ENCODE peak calls at places on chromosomes 6 and 20, in nine cellular contexts. M is fibroblast of lung; P is AG09309; R is skeletal muscle cell; Y is IMR-90; O is iPS DF 6.9; H is GM06990; G is CD4-positive, CD25-positive, alpha-beta regulatory T cell; X is fibroblast of mammary gland. Z is an unnamed sample.

GRCh38 chr6:4848382-4849068 is 72.3 kb downstream of the CDYL start:
- DNase-seq in M (peak), P (no peak), R (no peak), Y (no peak), O (no peak), H (no peak), G (no peak), X (peak), Z (no peak)

GRCh38 chr20:32155017-32155965 is 45.8 kb downstream of the TM9SF4 start:
- DNase-seq in M (peak), P (peak), R (no peak), Y (peak), O (peak), H (no peak), G (peak), X (peak), Z (peak)

GRCh38 chr6:44176130-44176934 is 17.7 kb downstream of the CAPN11 start:
- DNase-seq in M (no peak), P (no peak), R (no peak), Y (no peak), O (no peak), H (no peak), G (no peak), X (no peak), Z (no peak)

GRCh38 chr6:138004423-138005287 is 102.6 kb downstream of the PERP start:
- DNase-seq in M (peak), P (peak), R (no peak), Y (peak), O (no peak), H (no peak), G (peak), X (peak), Z (no peak)

GRCh38 chr20:18913701-18914100 is 100.1 kb downstream of the SCP2D1 start:
- DNase-seq in M (no peak), P (no peak), R (no peak), Y (no peak), O (no peak), H (no peak), G (no peak), X (no peak), Z (no peak)

GRCh38 chr6:166046232-166046631 is 121.4 kb downstream of the TBXT start:
- DNase-seq in M (peak), P (no peak), R (peak), Y (peak), O (no peak), H (no peak), G (no peak), X (peak), Z (no peak)

GRCh38 chr20:29756664-29757063 is 1500.8 kb upstream of the DEFB115 start:
- DNase-seq in M (no peak), P (no peak), R (no peak), Y (no peak), O (no peak), H (no peak), G (no peak), X (no peak), Z (no peak)

GRCh38 chr6:47822856-47823554 is 41.2 kb downstream of the OPN5 start:
- DNase-seq in M (peak), P (no peak), R (no peak), Y (no peak), O (no peak), H (no peak), G (no peak), X (peak), Z (no peak)

GRCh38 chr6:134172020-134172766 is 119.8 kb upstream of the SLC2A12 start:
- DNase-seq in M (no peak), P (no peak), R (no peak), Y (peak), O (no peak), H (no peak), G (no peak), X (peak), Z (no peak)

GRCh38 chr6:2209226-2209809 is 36.1 kb downstream of the GMDS start:
- DNase-seq in M (peak), P (no peak), R (no peak), Y (peak), O (peak), H (no peak), G (no peak), X (peak), Z (no peak)

GRCh38 chr20:22827916-22828315 is 207.2 kb upstream of the SSTR4 start:
- DNase-seq in M (no peak), P (no peak), R (no peak), Y (no peak), O (no peak), H (no peak), G (no peak), X (no peak), Z (no peak)

GRCh38 chr6:3230275-3231212 is 3.1 kb upstream of the TUBB2B start:
- DNase-seq in M (peak), P (no peak), R (no peak), Y (peak), O (no peak), H (no peak), G (no peak), X (no peak), Z (no peak)

GRCh38 chr6:6006428-6007310 is at the start of gene NRN1:
- DNase-seq in M (no peak), P (no peak), R (no peak), Y (no peak), O (no peak), H (no peak), G (no peak), X (peak), Z (no peak)

GRCh38 chr6:115842338-115842737 is 218.4 kb downstream of the FRK start:
- DNase-seq in M (no peak), P (no peak), R (no peak), Y (no peak), O (no peak), H (no peak), G (no peak), X (no peak), Z (no peak)

GRCh38 chr6:160177220-160177619 is 55.6 kb downstream of the SLC22A1 start:
- DNase-seq in M (no peak), P (no peak), R (no peak), Y (no peak), O (no peak), H (no peak), G (no peak), X (no peak), Z (no peak)

GRCh38 chr6:36071281-36071680 is 43.7 kb downstream of the MAPK14 start:
- DNase-seq in M (no peak), P (no peak), R (no peak), Y (no peak), O (no peak), H (no peak), G (no peak), X (no peak), Z (no peak)

GRCh38 chr20:20547221-20547875 is 165.1 kb downstream of the RALGAPA2 start:
- DNase-seq in M (peak), P (no peak), R (peak), Y (peak), O (no peak), H (peak), G (no peak), X (peak), Z (no peak)

GRCh38 chr6:8462169-8462568 is 26.8 kb upstream of the SLC35B3 start:
- DNase-seq in M (no peak), P (no peak), R (no peak), Y (no peak), O (no peak), H (no peak), G (no peak), X (no peak), Z (no peak)

GRCh38 chr6:67433124-67433523 is 1202.0 kb upstream of the ADGRB3 start:
- DNase-seq in M (peak), P (no peak), R (peak), Y (no peak), O (no peak), H (no peak), G (no peak), X (peak), Z (no peak)

GRCh38 chr20:44966030-44966961 is at the start of gene STK4:
- DNase-seq in M (peak), P (peak), R (peak), Y (peak), O (peak), H (peak), G (peak), X (peak), Z (peak)

GRCh38 chr20:13852321-13852720 is 67.5 kb downstream of the NDUFAF5 start:
- DNase-seq in M (no peak), P (no peak), R (no peak), Y (no peak), O (no peak), H (no peak), G (no peak), X (no peak), Z (no peak)

DNA sequence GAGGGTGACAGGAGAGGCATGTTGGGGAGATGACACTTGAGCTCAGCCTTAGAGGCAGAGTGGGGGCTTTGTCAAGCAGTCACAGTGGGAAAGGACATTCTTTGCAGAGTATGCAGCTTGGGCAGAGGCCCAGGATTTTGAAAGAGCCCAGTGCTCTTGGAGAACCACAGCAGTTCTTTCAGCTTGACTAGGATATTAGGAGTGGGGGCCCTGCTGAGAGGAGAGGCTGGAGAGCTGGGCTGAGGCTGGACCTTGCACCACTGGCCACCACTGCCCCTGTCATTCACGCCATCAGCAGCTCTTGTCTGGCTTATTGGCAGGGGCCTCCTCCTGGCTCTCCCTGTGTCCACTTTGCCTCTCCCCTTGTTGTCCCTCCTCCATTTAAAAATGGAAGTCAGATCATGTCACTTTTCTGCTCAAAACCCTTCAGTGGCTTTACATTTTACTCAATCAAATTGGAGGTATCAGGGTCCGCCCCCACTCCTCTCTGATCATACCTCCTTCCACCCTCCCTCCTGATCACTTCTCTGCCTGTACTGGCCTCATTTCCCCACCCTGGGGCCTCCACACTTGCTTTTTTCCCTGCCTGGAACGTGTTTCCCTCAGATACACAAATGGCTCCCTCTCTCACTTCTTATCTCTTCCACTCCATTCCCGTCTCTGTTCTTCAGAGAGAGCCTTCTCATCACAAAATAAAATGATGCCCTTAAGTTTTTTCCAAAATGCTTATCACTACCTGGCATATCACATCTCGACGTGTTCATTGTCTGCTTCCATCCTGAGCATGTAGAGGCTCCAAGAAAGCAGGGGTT is 10.5 kb downstream of the MANBAL start:
- DNase-seq in M (peak), P (no peak), R (no peak), Y (peak), O (no peak), H (no peak), G (no peak), X (peak), Z (peak)
- H3K4me3 ChIP-seq in M (no peak), P (no peak), R (no peak), Y (no peak), O (no peak), H (no peak), G (no peak), X (no peak), Z (no peak)

GRCh38 chr20:58720890-58721289 is 28.3 kb downstream of the NPEPL1 start:
- DNase-seq in M (no peak), P (no peak), R (no peak), Y (no peak), O (no peak), H (no peak), G (no peak), X (no peak), Z (no peak)

GRCh38 chr20:58722379-58722778 is 29.8 kb downstream of the NPEPL1 start:
- DNase-seq in M (no peak), P (no peak), R (no peak), Y (no peak), O (no peak), H (no peak), G (no peak), X (no peak), Z (peak)

GRCh38 chr20:58721951-58722371 is 29.4 kb downstream of the NPEPL1 start:
- DNase-seq in M (no peak), P (no peak), R (no peak), Y (no peak), O (no peak), H (no peak), G (no peak), X (no peak), Z (peak)

GRCh38 chr20:58723628-58723984 is 31.0 kb downstream of the NPEPL1 start:
- DNase-seq in M (no peak), P (no peak), R (no peak), Y (no peak), O (no peak), H (no peak), G (no peak), X (no peak), Z (no peak)

GRCh38 chr20:58722877-58723627 is 30.5 kb downstream of the NPEPL1 start:
- DNase-seq in M (no peak), P (no peak), R (no peak), Y (no peak), O (no peak), H (no peak), G (no peak), X (no peak), Z (no peak)
- H3K4me3 ChIP-seq in M (no peak), P (no peak), R (no peak), Y (no peak), O (no peak), H (no peak), G (no peak), X (no peak), Z (no peak)

DNA sequence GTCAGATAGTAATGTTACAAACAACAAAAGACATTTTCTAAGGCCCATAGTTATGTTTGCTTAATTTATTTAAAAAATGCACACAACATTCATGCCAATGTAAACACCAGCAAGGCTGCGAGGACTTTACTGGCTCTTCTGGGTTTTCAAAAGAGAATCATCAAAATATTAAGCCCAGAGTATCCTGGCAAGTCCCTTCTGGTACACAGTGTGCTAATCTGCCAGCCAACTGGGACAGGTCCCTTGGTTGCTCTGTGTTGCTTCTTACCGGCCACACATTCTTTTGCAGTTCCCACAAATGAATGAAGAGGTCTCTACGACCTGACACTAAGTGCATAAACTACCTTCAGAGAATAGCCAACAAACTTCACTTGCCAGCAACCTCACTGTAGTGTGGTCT is 42.6 kb upstream of the SPDEF start:
- DNase-seq in M (no peak), P (no peak), R (no peak), Y (peak), O (no peak), H (no peak), G (no peak), X (no peak), Z (no peak)
- H3K4me3 ChIP-seq in M (no peak), P (no peak), R (no peak), Y (no peak), O (no peak), H (no peak), G (no peak), X (no peak), Z (no peak)

GRCh38 chr20:38275815-38276550 is 15.4 kb upstream of the KIAA1755 start:
- DNase-seq in M (peak), P (peak), R (no peak), Y (peak), O (no peak), H (no peak), G (no peak), X (peak), Z (no peak)
- H3K4me3 ChIP-seq in M (no peak), P (no peak), R (no peak), Y (no peak), O (no peak), H (no peak), G (no peak), X (no peak), Z (no peak)

DNA sequence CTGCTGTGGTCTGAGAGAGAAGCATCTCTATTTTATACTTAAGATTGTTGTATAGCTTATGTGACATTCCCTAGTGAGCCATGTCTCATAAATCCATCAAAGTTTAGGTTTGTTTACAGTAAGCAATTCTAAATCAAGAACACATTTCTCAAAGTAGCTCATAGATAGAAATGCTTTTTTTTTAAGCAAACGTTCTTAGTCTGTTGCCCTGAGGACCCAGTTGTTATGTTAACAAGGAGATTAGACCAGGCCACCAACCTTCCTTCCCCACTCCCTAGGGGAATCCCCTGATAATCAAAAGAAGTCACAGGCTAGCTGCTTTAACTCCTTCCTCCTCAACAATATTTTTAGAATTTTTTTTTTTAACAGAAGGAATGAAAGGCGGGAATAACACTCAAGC is 169.0 kb downstream of the FUT9 start:
- DNase-seq in M (no peak), P (no peak), R (no peak), Y (no peak), O (no peak), H (no peak), G (no peak), X (no peak), Z (no peak)
- H3K4me3 ChIP-seq in M (no peak), P (no peak), R (no peak), Y (no peak), O (no peak), H (no peak), G (no peak), X (no peak), Z (no peak)

DNA sequence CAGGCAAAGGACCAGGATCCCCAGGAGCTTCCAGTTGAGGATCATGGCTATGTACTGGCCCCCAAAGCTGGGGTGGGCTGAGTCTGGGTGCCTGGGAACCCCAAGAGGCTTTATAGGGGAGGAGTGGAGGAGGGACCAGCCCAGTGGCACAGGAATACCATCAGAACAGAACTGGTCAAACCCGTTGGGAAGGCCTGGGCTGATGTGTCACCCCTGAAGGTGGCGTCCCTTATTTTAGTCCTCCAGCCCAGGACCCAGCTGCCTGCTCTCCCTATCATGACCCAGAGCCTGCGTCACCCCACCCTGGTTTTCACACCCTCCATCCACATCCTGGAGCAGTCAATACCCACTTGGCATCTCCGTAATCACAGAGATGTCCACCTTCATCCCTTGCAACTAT is at the start of gene PSORS1C2:
- DNase-seq in M (no peak), P (no peak), R (no peak), Y (no peak), O (no peak), H (no peak), G (no peak), X (no peak), Z (no peak)
- H3K4me3 ChIP-seq in M (no peak), P (no peak), R (no peak), Y (no peak), O (no peak), H (no peak), G (no peak), X (no peak), Z (no peak)

DNA sequence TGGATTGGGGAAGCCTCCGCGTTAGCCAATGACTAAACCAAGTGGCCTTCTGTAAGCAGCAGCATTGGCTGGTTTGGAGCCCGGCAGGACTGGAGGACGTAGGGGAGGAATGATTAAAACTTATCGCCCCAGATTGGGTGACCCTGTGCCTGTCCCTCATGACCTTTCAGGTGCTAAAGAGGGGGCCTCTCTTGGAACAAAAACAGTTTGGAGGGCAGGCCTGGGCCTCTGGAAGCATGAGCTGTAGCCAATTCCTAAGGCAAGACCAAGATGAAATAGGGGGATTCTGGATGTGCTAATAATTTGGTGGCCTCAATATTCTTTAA is 1.4 kb downstream of the GMPR start:
- DNase-seq in M (peak), P (no peak), R (no peak), Y (peak), O (no peak), H (no peak), G (no peak), X (peak), Z (no peak)
- H3K4me3 ChIP-seq in M (peak), P (peak), R (no peak), Y (no peak), O (no peak), H (no peak), G (no peak), X (no peak), Z (peak)

DNA sequence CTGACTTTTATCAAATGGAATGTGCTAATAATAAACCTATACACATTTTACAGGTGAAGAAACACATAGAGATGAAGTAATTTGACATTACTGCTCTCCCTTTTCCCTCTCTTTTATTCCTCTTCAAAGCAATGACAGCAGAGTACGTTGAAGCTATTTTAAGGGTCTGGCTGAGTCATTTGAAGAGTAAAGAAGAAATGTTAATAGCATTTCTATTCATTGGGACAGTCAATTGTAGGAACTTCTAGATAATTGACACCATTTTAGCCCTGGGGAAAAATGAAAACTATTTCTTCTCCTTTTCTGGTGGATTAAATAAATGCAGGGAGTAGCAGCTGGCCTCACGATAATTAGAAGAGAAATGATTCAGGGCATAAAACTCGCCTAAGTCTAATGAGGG is 48.2 kb downstream of the RIPOR2 start:
- DNase-seq in M (no peak), P (no peak), R (no peak), Y (no peak), O (no peak), H (peak), G (no peak), X (no peak), Z (no peak)
- H3K4me3 ChIP-seq in M (no peak), P (no peak), R (no peak), Y (no peak), O (no peak), H (no peak), G (peak), X (no peak), Z (no peak)

Z was measured in ascending aorta.